ENCODE peak calls at places on chromosomes 1 and 21, in nine cellular contexts. J, E, R, H, T, P, F, L and W are unnamed samples.

GRCh38 chr1:208238710-208239517 is 5.3 kb downstream of the PLXNA2 start:
- DNase-seq in J (peak), E (peak), R (no peak), H (peak), T (peak), P (peak), F (peak), L (peak), W (no peak)

GRCh38 chr1:12128120-12128519 is 38.7 kb upstream of the TNFRSF1B start:
- DNase-seq in J (no peak), E (no peak), R (no peak), H (no peak), T (no peak), P (peak), F (no peak), L (no peak), W (no peak)

GRCh38 chr1:34361121-34361520 is 184.4 kb downstream of the C1orf94 start:
- DNase-seq in J (no peak), E (no peak), R (no peak), H (no peak), T (no peak), P (no peak), F (no peak), L (no peak), W (no peak)

GRCh38 chr1:46159516-46159915 is 15.4 kb upstream of the TSPAN1 start:
- DNase-seq in J (peak), E (no peak), R (no peak), H (no peak), T (no peak), P (no peak), F (no peak), L (no peak), W (no peak)

GRCh38 chr1:94901841-94902240 is 25.1 kb downstream of the CNN3 start:
- DNase-seq in J (no peak), E (no peak), R (no peak), H (no peak), T (no peak), P (no peak), F (no peak), L (no peak), W (no peak)

GRCh38 chr1:156042828-156043227 is 10.8 kb downstream of the UBQLN4 start:
- DNase-seq in J (no peak), E (no peak), R (no peak), H (no peak), T (no peak), P (no peak), F (no peak), L (no peak), W (no peak)

GRCh38 chr1:212205843-212206242 is 79.4 kb upstream of the PPP2R5A start:
- DNase-seq in J (no peak), E (no peak), R (no peak), H (no peak), T (no peak), P (no peak), F (no peak), L (no peak), W (no peak)

GRCh38 chr1:89633103-89633744 is at the start of gene LRRC8C:
- DNase-seq in J (peak), E (no peak), R (peak), H (peak), T (peak), P (peak), F (peak), L (peak), W (peak)

GRCh38 chr1:204660509-204660908 is 25.0 kb downstream of the LRRN2 start:
- DNase-seq in J (no peak), E (no peak), R (no peak), H (no peak), T (no peak), P (no peak), F (no peak), L (no peak), W (no peak)

GRCh38 chr1:230140221-230141001 is 73.4 kb downstream of the GALNT2 start:
- DNase-seq in J (no peak), E (peak), R (peak), H (peak), T (no peak), P (no peak), F (no peak), L (no peak), W (no peak)

GRCh38 chr1:87852410-87853202 is 523.9 kb downstream of the LMO4 start:
- DNase-seq in J (no peak), E (no peak), R (peak), H (no peak), T (no peak), P (no peak), F (no peak), L (no peak), W (no peak)

GRCh38 chr1:78092686-78093085 is 46.9 kb downstream of the GIPC2 start:
- DNase-seq in J (no peak), E (no peak), R (no peak), H (no peak), T (no peak), P (no peak), F (no peak), L (peak), W (no peak)

GRCh38 chr1:53294557-53294956 is 33.3 kb downstream of the LRP8 start:
- DNase-seq in J (no peak), E (no peak), R (no peak), H (no peak), T (no peak), P (no peak), F (no peak), L (no peak), W (no peak)

GRCh38 chr1:202861420-202862121 is 27.4 kb downstream of the RABIF start:
- DNase-seq in J (no peak), E (peak), R (peak), H (peak), T (peak), P (peak), F (peak), L (peak), W (peak)

GRCh38 chr21:31558839-31559367 is 100.6 kb upstream of the SOD1 start:
- DNase-seq in J (peak), E (peak), R (peak), H (peak), T (peak), P (peak), F (peak), L (peak), W (peak)

GRCh38 chr1:104720701-104721100 is 971.0 kb downstream of the AMY1C start:
- DNase-seq in J (no peak), E (no peak), R (no peak), H (no peak), T (no peak), P (no peak), F (no peak), L (no peak), W (no peak)

GRCh38 chr21:33490991-33491372 is 534 bp downstream of the DNAJC28 start:
- DNase-seq in J (peak), E (no peak), R (no peak), H (no peak), T (no peak), P (no peak), F (peak), L (no peak), W (no peak)

GRCh38 chr1:7608628-7609295 is 162.3 kb upstream of the VAMP3 start:
- DNase-seq in J (no peak), E (no peak), R (no peak), H (no peak), T (no peak), P (no peak), F (no peak), L (no peak), W (no peak)

GRCh38 chr1:19468397-19468956 is 16.9 kb downstream of the CAPZB start:
- DNase-seq in J (no peak), E (no peak), R (peak), H (peak), T (peak), P (peak), F (no peak), L (peak), W (no peak)

GRCh38 chr1:245493029-245493428 is 338.2 kb downstream of the KIF26B start:
- DNase-seq in J (peak), E (no peak), R (no peak), H (no peak), T (no peak), P (no peak), F (no peak), L (no peak), W (no peak)

GRCh38 chr1:241532864-241533263 is 686 bp downstream of the KMO start:
- DNase-seq in J (peak), E (no peak), R (peak), H (no peak), T (no peak), P (no peak), F (no peak), L (no peak), W (no peak)

GRCh38 chr1:232805269-232806070 is at the start of gene MAP10:
- DNase-seq in J (peak), E (peak), R (peak), H (peak), T (peak), P (peak), F (peak), L (peak), W (peak)

GRCh38 chr1:81004011-81004410 is 796.7 kb upstream of the ADGRL2 start:
- DNase-seq in J (no peak), E (no peak), R (no peak), H (no peak), T (no peak), P (no peak), F (no peak), L (no peak), W (no peak)

GRCh38 chr1:225467193-225468020 is 39.6 kb upstream of the LBR start:
- DNase-seq in J (peak), E (peak), R (peak), H (peak), T (peak), P (peak), F (no peak), L (no peak), W (peak)

GRCh38 chr1:30540611-30541192 is 182.7 kb downstream of the MATN1 start:
- DNase-seq in J (no peak), E (peak), R (no peak), H (no peak), T (no peak), P (no peak), F (no peak), L (no peak), W (no peak)

GRCh38 chr1:192709544-192709943 is 73.6 kb downstream of the RGS13 start:
- DNase-seq in J (no peak), E (no peak), R (no peak), H (no peak), T (no peak), P (no peak), F (no peak), L (no peak), W (no peak)

GRCh38 chr1:198829948-198830347 is 191.1 kb downstream of the PTPRC start:
- DNase-seq in J (no peak), E (no peak), R (no peak), H (no peak), T (no peak), P (no peak), F (peak), L (no peak), W (no peak)

GRCh38 chr1:227779651-227780050 is 35.8 kb upstream of the PRSS38 start:
- DNase-seq in J (no peak), E (no peak), R (no peak), H (no peak), T (no peak), P (peak), F (no peak), L (no peak), W (no peak)

DNA sequence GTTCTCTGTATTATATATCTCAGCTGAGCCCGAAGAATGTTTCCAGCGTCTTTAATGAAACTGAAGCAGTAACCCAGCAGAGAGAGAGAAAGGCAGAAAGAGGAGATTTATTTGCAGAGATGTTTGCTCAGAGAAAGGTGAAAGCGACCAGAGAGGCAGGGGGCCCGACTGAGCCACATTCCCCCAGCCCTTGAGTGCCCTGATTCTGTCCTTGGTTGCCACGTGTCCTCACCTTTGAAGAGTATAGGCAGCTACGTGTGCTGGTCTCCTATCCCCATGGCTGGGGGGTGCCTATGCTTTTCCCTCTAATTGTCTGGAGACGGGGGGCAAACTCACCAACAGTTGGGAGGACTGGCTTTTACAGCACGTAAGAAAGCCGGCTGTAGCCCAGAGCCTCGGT is 166.3 kb downstream of the TRABD2B start:
- DNase-seq in J (no peak), E (no peak), R (no peak), H (no peak), T (no peak), P (no peak), F (no peak), L (no peak), W (no peak)
- H3K27ac ChIP-seq in J (no peak), E (peak), R (peak), H (no peak), T (no peak), P (no peak), F (no peak), L (no peak), W (no peak)

DNA sequence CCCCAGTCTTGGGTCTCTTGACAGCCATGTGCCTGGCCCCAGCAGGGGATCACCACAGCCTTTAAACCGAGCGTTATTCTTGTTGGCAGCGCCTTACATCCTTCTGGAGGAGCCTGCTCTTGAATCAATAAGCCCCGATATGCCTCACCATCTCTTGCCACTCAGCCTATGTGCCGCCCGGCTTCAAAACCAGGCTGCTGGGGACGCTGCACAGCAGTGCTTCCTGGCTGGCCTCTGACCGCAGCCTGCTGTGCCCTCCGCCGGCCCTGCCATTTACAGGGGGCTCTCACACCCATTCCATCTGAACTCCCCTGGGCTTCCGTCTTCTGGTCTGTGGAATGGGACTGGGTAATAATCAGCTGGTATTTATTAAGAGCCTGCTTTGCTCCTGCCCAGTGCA is 3.0 kb upstream of the PEX10 start:
- DNase-seq in J (no peak), E (no peak), R (no peak), H (no peak), T (peak), P (peak), F (no peak), L (no peak), W (no peak)
- H3K27ac ChIP-seq in J (peak), E (no peak), R (peak), H (no peak), T (peak), P (no peak), F (no peak), L (no peak), W (no peak)

GRCh38 chr1:160570847-160571246 is 8.4 kb downstream of the CD84 start:
- DNase-seq in J (no peak), E (no peak), R (no peak), H (no peak), T (no peak), P (no peak), F (no peak), L (no peak), W (no peak)

GRCh38 chr1:160567858-160568682 is 11.2 kb downstream of the CD84 start:
- DNase-seq in J (peak), E (no peak), R (peak), H (no peak), T (peak), P (no peak), F (no peak), L (no peak), W (no peak)

GRCh38 chr1:160560045-160560724 is 19.1 kb downstream of the CD84 start:
- DNase-seq in J (no peak), E (no peak), R (no peak), H (no peak), T (peak), P (no peak), F (no peak), L (no peak), W (no peak)

GRCh38 chr1:160565568-160565967 is 13.7 kb downstream of the CD84 start:
- DNase-seq in J (no peak), E (no peak), R (no peak), H (no peak), T (no peak), P (no peak), F (no peak), L (no peak), W (no peak)
- H3K27ac ChIP-seq in J (peak), E (no peak), R (no peak), H (no peak), T (no peak), P (no peak), F (no peak), L (no peak), W (no peak)

GRCh38 chr1:107817909-107818308 is 147.1 kb downstream of the VAV3 start:
- DNase-seq in J (no peak), E (no peak), R (no peak), H (no peak), T (no peak), P (no peak), F (no peak), L (no peak), W (no peak)
- H3K27ac ChIP-seq in J (no peak), E (no peak), R (no peak), H (no peak), T (no peak), P (no peak), F (no peak), L (no peak), W (no peak)